ENCODE peak calls at places on chromosomes 2 and 18, in nine cellular contexts. B, Y, S, M, A, T, Q, P and J are unnamed samples.

GRCh38 chr2:221517362-221518121 is 54.6 kb downstream of the EPHA4 start:
- DNase-seq in Q (peak), A (peak), Y (peak), P (no peak), S (peak), T (peak), B (peak), M (peak), J (peak)

GRCh38 chr2:104848526-104848925 is 5.4 kb upstream of the POU3F3 start:
- DNase-seq in P (no peak), S (no peak), A (no peak), Y (no peak), Q (no peak), M (no peak), T (no peak), B (no peak), J (no peak)

GRCh38 chr18:60070631-60071030 is 170.8 kb downstream of the PMAIP1 start:
- DNase-seq in Y (peak), T (no peak), S (no peak), B (no peak), P (peak), Q (no peak), M (no peak), A (peak), J (no peak)

GRCh38 chr2:98063289-98063688 is 23.7 kb upstream of the VWA3B start:
- DNase-seq in T (no peak), B (no peak), P (no peak), A (no peak), Y (no peak), S (no peak), Q (no peak), M (no peak), J (no peak)

GRCh38 chr2:217902281-217903141 is 100.3 kb downstream of the TNS1 start:
- DNase-seq in Q (peak), A (peak), P (peak), Y (no peak), S (peak), T (peak), B (no peak), M (peak), J (no peak)

GRCh38 chr2:37588316-37588777 is 83.1 kb downstream of the CDC42EP3 start:
- DNase-seq in Y (no peak), M (no peak), P (peak), A (no peak), Q (no peak), S (no peak), T (no peak), B (no peak), J (no peak)

GRCh38 chr2:85957256-85957655 is 68.5 kb upstream of the ST3GAL5 start:
- DNase-seq in Y (no peak), S (no peak), T (no peak), B (no peak), M (no peak), P (no peak), A (no peak), Q (no peak), J (no peak)

GRCh38 chr2:42823744-42824453 is 31.5 kb upstream of the HAAO start:
- DNase-seq in S (peak), M (no peak), P (no peak), B (no peak), Q (no peak), T (peak), Y (no peak), A (no peak), J (no peak)

GRCh38 chr18:46158498-46158897 is 54.3 kb downstream of the HAUS1 start:
- DNase-seq in P (peak), Q (no peak), S (peak), T (peak), Y (no peak), M (no peak), A (no peak), B (no peak), J (no peak)

GRCh38 chr2:213281156-213281555 is 3.1 kb upstream of the SPAG16 start:
- DNase-seq in B (no peak), A (peak), Q (no peak), M (no peak), S (peak), T (peak), Y (peak), P (no peak), J (peak)

GRCh38 chr2:129910446-129911362 is 68.8 kb upstream of the RAB6C start:
- DNase-seq in T (no peak), B (no peak), A (no peak), M (no peak), P (no peak), S (no peak), Y (no peak), Q (no peak), J (no peak)

GRCh38 chr2:2698182-2699116 is 367.4 kb upstream of the MYT1L start:
- DNase-seq in T (no peak), Q (peak), P (no peak), A (no peak), M (no peak), Y (no peak), S (no peak), B (no peak), J (no peak)

GRCh38 chr2:46163804-46164569 is 133.2 kb upstream of the EPAS1 start:
- DNase-seq in S (peak), A (peak), Y (no peak), Q (no peak), M (no peak), P (peak), B (no peak), T (peak), J (no peak)

GRCh38 chr2:237731663-237732062 is 66.9 kb upstream of the RBM44 start:
- DNase-seq in Y (peak), M (no peak), S (peak), P (peak), A (peak), Q (no peak), B (no peak), T (peak), J (peak)

DNA sequence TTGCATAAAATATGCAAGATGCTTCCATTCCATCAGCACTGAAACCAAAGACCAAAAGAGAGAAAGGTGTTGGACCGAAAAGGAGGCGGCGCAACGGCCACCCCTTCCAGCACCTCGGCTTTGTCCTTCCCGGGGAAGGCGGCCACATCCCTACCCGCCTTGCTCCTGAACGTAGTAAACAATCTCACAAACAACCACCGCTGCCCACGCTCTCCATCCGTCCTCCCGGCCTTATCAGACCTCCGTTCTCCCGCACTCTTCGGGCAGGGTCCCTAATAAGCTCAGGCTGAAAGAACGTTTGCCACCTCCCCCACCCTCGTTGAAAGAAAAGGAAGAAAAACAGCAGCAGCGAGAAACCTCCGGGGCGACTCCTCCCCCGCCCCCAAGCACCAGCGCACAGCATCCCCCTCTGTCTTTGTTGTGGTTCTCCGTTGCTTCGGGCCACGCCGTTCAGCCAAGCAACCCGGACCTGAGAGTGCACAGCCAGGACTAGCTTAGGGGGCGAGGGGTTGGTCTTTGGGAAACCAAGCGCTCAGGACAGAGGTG is 4.4 kb downstream of the EVX2 start:
- DNase-seq in Y (no peak), P (no peak), A (no peak), B (no peak), S (no peak), M (no peak), T (no peak), Q (no peak), J (no peak)
- H3K4me3 ChIP-seq in Y (no peak), P (no peak), A (no peak), B (no peak), S (no peak), M (peak), T (no peak), Q (no peak), J (peak)

DNA sequence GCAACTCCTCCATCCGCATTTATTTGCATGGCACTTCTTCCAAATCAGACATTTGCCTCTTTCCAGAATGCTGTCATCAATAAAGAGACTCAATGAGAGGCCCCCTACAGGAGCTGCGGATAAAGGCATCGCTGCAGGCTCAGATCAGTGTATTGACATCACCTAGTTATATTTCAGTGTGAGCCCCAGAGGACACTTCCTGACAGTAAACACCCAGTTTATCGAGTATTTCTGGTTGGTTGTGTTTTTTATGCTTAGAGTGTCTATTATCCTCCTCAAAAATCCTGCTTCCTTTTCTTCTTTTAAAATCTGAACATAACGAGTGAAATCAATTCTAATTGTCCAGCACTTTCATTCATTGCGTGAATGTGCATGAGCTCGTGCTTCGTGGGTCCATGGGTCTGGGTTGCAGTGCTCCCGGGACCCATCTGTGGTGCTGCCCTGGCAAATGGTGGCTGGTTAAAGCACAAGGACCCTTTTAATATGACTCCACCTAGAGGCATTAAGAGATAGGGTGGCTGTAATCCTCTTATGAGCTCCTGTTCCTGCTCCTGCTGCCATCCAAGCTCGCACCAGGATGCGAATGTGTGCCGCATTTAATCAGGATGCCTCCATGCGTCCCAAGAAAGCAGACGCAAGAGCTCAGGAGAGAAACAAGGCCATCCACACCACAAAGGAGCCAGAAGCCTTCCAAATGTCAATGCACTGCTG is 38.9 kb downstream of the NRP2 start:
- DNase-seq in Y (no peak), M (no peak), B (no peak), A (no peak), S (no peak), T (no peak), P (no peak), Q (no peak), J (no peak)
- TF ChIP-seq CTCF in Y (peak), M (no peak), B (no peak), A (peak), S (peak), T (peak), P (no peak), Q (no peak), J (peak)

GRCh38 chr2:63614983-63615945 is 26.5 kb downstream of the MDH1 start:
- DNase-seq in S (peak), A (peak), P (peak), Y (no peak), M (no peak), B (no peak), Q (no peak), T (peak), J (peak)
- H3K4me3 ChIP-seq in S (no peak), A (no peak), P (no peak), Y (no peak), M (no peak), B (no peak), Q (no peak), T (no peak), J (no peak)

DNA sequence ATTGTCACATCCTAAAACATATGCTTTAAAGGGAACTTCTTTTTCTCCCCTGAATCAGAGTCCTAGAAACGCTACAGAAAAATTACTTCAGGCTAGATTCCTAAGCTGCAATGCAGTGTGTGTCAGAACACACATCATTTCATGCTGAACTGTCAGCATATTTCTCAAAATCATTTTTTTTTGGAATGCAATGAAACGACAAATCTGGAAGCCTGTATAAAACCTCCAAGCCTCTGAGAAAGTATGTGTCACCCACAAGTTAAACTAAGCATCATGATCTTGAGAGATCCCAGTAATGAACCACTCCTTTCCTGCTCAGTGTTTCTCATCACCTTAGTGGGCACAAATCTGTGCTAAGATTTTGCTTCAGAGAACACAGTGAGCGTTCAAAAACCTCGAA is 276.2 kb downstream of the ZNF521 start:
- DNase-seq in S (peak), Y (no peak), B (no peak), A (no peak), T (peak), Q (no peak), M (no peak), P (no peak), J (no peak)
- TF ChIP-seq CTCF in S (no peak), Y (no peak), B (no peak), A (no peak), T (no peak), Q (no peak), M (no peak), P (no peak), J (no peak)

DNA sequence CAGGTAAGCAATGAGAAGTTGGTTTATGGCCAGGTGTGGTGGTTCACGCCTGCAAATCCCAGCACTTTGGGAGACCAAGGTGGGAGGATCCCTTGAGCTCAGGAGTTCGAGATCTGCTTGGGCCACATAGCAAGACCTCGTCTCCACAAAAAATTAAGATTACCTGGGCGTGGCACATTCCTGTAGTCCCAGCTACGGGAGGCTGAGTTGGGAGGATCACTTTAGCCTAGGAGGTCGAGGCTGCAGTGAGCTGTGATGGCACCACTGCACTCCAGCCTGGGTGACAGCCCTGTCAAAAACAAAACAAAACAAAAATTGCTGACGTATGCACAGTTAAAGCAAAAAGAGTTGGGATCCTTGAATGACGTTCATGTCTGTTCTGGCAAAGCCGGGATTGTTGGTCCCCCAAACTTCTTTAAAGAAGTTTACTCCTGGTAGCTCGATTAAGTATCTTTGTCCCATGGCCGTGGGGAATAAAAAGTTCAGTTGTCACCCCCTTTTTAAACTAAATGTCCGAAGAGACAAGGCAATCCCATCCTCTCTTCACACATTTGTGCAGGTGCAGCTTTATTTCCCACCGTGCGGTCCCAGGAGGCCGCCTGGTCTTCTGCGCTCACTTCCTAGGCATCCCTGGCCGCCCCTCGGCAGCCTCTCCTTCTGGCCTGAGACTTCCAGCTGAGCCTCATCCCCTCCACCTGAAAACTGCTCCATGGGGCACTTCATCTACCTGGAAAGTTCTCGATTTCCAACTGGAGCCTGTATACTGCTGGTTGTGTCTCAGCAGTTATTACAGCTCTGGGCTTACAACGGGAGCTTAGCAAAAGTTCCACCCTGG is 761 bp upstream of the SPOPL start:
- DNase-seq in Q (no peak), A (no peak), S (no peak), P (no peak), M (no peak), Y (no peak), T (no peak), B (peak), J (no peak)
- H3K4me3 ChIP-seq in Q (peak), A (peak), S (peak), P (peak), M (peak), Y (peak), T (peak), B (peak), J (peak)

DNA sequence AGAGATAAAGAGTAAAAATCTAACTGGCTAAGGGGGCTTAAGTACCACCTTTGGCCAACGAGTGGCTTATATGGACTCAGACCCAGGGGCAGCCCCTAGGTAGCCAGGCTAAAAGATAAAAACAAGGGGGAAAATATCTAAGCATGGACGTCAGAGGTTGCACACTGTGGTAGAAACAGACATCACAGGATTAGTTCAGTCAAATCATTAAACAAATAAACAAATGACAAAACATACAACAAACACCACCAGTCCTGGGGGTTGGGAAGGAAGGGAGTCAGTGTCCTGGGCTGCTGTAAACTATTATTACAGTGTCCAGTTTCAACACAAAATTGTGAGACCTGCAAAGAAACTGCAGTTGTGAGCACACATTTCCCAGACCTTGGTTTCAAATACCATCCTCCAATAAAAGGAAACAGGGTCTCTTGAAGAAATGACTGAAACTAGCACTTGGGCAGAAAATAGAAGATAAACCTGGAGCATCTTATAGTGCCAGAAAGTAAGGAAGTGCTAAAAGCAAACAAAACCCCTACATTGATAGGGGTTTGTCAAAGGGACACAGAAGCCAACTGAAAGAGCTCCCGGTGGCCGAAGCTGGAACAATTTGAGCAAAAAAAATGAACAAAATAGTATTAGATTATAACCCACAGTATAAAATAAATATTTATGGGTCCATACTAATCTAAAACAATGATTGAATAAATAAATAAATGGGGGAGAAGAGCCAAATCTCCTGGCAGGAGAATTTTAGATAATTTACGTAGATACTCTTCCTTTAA is 154.8 kb upstream of the KLF7 start:
- DNase-seq in P (no peak), Y (no peak), Q (no peak), S (no peak), T (no peak), B (no peak), A (peak), M (no peak), J (no peak)
- TF ChIP-seq CTCF in P (no peak), Y (peak), Q (no peak), S (peak), T (peak), B (no peak), A (no peak), M (no peak), J (peak)

DNA sequence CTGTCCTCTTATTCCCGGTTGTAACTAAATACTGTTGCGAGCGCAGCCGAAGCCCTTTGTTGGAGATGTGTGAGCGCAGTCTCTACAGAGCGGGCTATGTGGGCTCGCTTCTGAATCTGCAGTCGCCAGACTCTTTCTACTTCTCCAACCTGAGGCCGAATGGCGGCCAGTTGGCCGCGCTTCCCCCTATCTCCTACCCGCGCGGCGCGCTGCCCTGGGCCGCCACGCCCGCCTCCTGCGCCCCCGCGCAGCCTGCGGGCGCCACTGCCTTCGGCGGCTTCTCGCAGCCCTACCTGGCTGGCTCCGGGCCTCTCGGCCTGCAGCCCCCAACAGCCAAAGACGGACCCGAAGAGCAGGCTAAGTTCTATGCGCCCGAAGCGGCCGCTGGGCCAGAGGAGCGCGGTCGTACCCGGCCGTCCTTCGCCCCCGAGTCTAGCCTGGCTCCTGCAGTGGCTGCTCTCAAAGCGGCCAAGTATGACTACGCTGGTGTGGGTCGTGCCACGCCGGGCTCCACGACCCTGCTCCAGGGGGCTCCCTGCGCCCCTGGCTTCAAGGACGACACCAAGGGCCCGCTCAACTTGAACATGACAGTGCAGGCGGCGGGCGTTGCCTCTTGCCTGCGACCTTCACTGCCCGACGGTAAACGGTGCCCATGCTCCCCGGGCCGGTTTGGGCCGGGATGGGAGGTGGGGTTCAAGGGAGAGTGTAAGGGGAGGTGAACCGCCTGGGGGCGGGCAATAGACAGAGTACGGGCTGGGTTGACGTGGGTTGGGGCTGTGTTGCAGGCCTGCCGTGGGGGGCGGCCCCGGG is at the start of gene HOXD12:
- DNase-seq in S (no peak), Y (no peak), Q (no peak), A (no peak), P (no peak), T (no peak), B (no peak), M (no peak), J (no peak)
- H3K4me3 ChIP-seq in S (no peak), Y (no peak), Q (no peak), A (no peak), P (no peak), T (no peak), B (no peak), M (no peak), J (peak)

DNA sequence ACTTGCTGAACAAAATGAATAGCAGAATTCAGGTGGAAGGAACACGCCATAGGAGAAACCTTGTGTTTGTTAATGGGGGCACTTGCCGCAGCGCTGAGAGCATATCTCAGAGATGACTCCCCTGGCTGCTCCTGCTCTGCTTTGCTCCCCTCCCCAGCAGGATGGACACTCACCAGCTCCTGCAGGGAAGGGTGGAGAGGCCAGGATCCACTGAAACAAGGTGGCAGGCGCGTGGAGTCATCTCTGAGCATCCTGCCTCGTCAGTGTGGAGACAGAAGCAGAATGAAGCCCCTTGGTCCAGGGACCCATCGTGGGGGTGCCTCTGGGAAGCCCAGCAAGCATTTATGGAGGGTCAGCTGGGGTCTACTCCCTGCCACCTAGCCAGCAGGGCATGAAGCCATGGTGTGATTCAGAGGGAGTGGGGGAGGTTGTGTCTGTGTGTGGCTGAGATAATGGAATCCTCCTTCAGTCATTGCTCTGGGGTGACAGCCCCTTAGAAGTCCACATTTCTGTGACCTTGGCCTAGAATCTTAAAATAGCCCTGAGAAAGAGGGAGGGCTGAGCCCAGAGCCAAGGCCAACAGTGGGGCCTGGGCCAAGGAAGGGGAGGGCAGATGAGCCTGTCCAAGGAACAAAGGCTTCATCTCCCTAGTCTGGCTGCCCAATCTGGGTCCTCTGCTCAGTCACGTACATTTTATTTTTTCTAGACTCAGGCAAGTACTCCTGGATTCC is 215.5 kb downstream of the ZBTB7C start:
- DNase-seq in Y (no peak), B (no peak), M (no peak), T (no peak), Q (peak), P (no peak), S (no peak), A (no peak), J (no peak)
- TF ChIP-seq CTCF in Y (no peak), B (no peak), M (no peak), T (no peak), Q (no peak), P (no peak), S (no peak), A (no peak), J (no peak)